ENCODE peak calls at places on chromosomes 6 and 20, in four cellular contexts. L is RKO; Q is stimulated activated CD4-positive, alpha-beta T cell treated with anti-CD3 and anti-CD28 coated beads, TNF-alpha, amount 100 ng/mL, for 48 hours; O is KBM-7. Y is an unnamed sample.

GRCh38 chr6:63272397-63272796 is 47.4 kb downstream of the LGSN start:
- DNase-seq in L (peak), Q (no peak), O (peak), Y (no peak)

GRCh38 chr6:16519265-16520242 is 241.7 kb downstream of the ATXN1 start:
- DNase-seq in L (no peak), Q (no peak), O (no peak), Y (no peak)

GRCh38 chr6:47221565-47221964 is 88.1 kb downstream of the TNFRSF21 start:
- DNase-seq in L (no peak), Q (no peak), O (no peak), Y (no peak)

GRCh38 chr20:33158637-33159385 is 9.1 kb upstream of the BPIFA2 start:
- DNase-seq in L (no peak), Q (no peak), O (no peak), Y (no peak)

GRCh38 chr20:54199721-54200176 is 8.1 kb upstream of the PFDN4 start:
- DNase-seq in L (peak), Q (peak), O (peak), Y (peak)

GRCh38 chr20:12358006-12358654 is 440.4 kb downstream of the BTBD3 start:
- DNase-seq in L (peak), Q (no peak), O (no peak), Y (no peak)

GRCh38 chr6:43629104-43629504 is at the start of gene GTPBP2:
- DNase-seq in L (peak), Q (peak), O (peak), Y (peak)

GRCh38 chr6:113858067-113858604 is 991 bp downstream of the MARCKS start:
- DNase-seq in L (peak), Q (no peak), O (no peak), Y (no peak)

GRCh38 chr20:4966826-4967751 is 34.2 kb downstream of the SLC23A2 start:
- DNase-seq in L (no peak), Q (no peak), O (no peak), Y (no peak)

GRCh38 chr6:157455028-157455714 is 74.2 kb downstream of the ZDHHC14 start:
- DNase-seq in L (no peak), Q (no peak), O (no peak), Y (no peak)

GRCh38 chr6:56643379-56644089 is 845 bp upstream of the DST start:
- DNase-seq in L (no peak), Q (no peak), O (no peak), Y (no peak)

GRCh38 chr20:63081351-63081750 is 74.6 kb upstream of the BHLHE23 start:
- DNase-seq in L (no peak), Q (no peak), O (no peak), Y (no peak)

GRCh38 chr6:160027076-160027475 is 58.2 kb downstream of the IGF2R start:
- DNase-seq in L (peak), Q (no peak), O (no peak), Y (no peak)

GRCh38 chr20:62742979-62743776 is 34.5 kb downstream of the NTSR1 start:
- DNase-seq in L (no peak), Q (no peak), O (no peak), Y (no peak)

GRCh38 chr6:16163535-16164300 is 34.8 kb downstream of the MYLIP start:
- DNase-seq in L (no peak), Q (no peak), O (no peak), Y (no peak)

GRCh38 chr6:33410711-33411631 is at the start of gene PHF1:
- DNase-seq in L (peak), Q (peak), O (peak), Y (no peak)

GRCh38 chr6:163319609-163320366 is 94.7 kb upstream of the QKI start:
- DNase-seq in L (no peak), Q (no peak), O (no peak), Y (no peak)

GRCh38 chr6:56524891-56525703 is 117.6 kb downstream of the DST start:
- DNase-seq in L (no peak), Q (no peak), O (no peak), Y (no peak)

GRCh38 chr6:7636151-7636550 is 46.2 kb downstream of the SNRNP48 start:
- DNase-seq in L (no peak), Q (no peak), O (no peak), Y (no peak)

GRCh38 chr20:723756-724155 is 44.5 kb downstream of the SLC52A3 start:
- DNase-seq in L (no peak), Q (no peak), O (no peak), Y (no peak)

GRCh38 chr20:199996-200395 is 10.5 kb upstream of the DEFB128 start:
- DNase-seq in L (no peak), Q (no peak), O (peak), Y (no peak)

GRCh38 chr6:35170891-35171290 is 29.8 kb upstream of the TCP11 start:
- DNase-seq in L (no peak), Q (no peak), O (no peak), Y (no peak)

GRCh38 chr6:39892490-39893129 is 41.7 kb downstream of the MOCS1 start:
- DNase-seq in L (peak), Q (peak), O (peak), Y (no peak)

GRCh38 chr6:31558631-31559500 is 11.5 kb downstream of the NFKBIL1 start:
- DNase-seq in L (no peak), Q (no peak), O (peak), Y (peak)

GRCh38 chr6:52718535-52718934 is 44.7 kb downstream of the GSTA2 start:
- DNase-seq in L (no peak), Q (no peak), O (no peak), Y (no peak)

GRCh38 chr6:121732641-121733040 is 297.2 kb downstream of the GJA1 start:
- DNase-seq in L (no peak), Q (no peak), O (no peak), Y (no peak)

GRCh38 chr6:83709748-83710050 is 798 bp upstream of the SNAP91 start:
- DNase-seq in L (no peak), Q (no peak), O (no peak), Y (no peak)

GRCh38 chr6:94988701-94989100 is 588.6 kb upstream of the MANEA start:
- DNase-seq in L (no peak), Q (no peak), O (no peak), Y (no peak)

Y was measured in CMK.